ENCODE peak calls at places on chromosomes 3 and 15, in six cellular contexts. A is CD8-positive, alpha-beta T cell; H is fibroblast of the aortic adventitia; D is CD4-positive, alpha-beta T cell; S is neural progenitor cell; P is heart right ventricle. B is an unnamed sample.

GRCh38 chr15:51104512-51104911 is 9.8 kb upstream of the TNFAIP8L3 start:
- DNase-seq in A (no peak), H (peak), D (no peak), S (peak), P (peak), B (no peak)

GRCh38 chr3:186318135-186318534 is 43.9 kb downstream of the DGKG start:
- DNase-seq in A (no peak), H (peak), D (no peak), S (no peak), P (no peak), B (no peak)

GRCh38 chr3:32303051-32303786 is 64.7 kb downstream of the CMTM8 start:
- DNase-seq in A (no peak), H (peak), D (peak), S (no peak), P (no peak), B (no peak)

GRCh38 chr3:39970982-39971381 is 161.6 kb downstream of the MYRIP start:
- DNase-seq in A (no peak), H (no peak), D (no peak), S (no peak), P (no peak), B (no peak)

GRCh38 chr15:77821188-77821958 is 188.7 kb upstream of the LINGO1 start:
- DNase-seq in A (peak), H (peak), D (no peak), S (peak), P (peak), B (no peak)

GRCh38 chr15:68820205-68820588 is 498 bp downstream of the ANP32A start:
- DNase-seq in A (peak), H (no peak), D (peak), S (peak), P (peak), B (peak)

GRCh38 chr3:48412375-48413001 is 17.4 kb downstream of the PLXNB1 start:
- DNase-seq in A (no peak), H (no peak), D (no peak), S (no peak), P (no peak), B (no peak)

GRCh38 chr15:99454107-99454809 is 111.5 kb upstream of the MEF2A start:
- DNase-seq in A (no peak), H (no peak), D (no peak), S (no peak), P (no peak), B (peak)

GRCh38 chr3:88263417-88264116 is 113.8 kb downstream of the C3orf38 start:
- DNase-seq in A (no peak), H (no peak), D (no peak), S (no peak), P (no peak), B (no peak)

GRCh38 chr15:92803852-92804609 is 96.1 kb upstream of the CHD2 start:
- DNase-seq in A (no peak), H (peak), D (peak), S (no peak), P (peak), B (no peak)

GRCh38 chr3:49841806-49842205 is 14.6 kb downstream of the TRAIP start:
- DNase-seq in A (no peak), H (no peak), D (no peak), S (no peak), P (no peak), B (no peak)

GRCh38 chr3:184491011-184491576 is 70.5 kb upstream of the EPHB3 start:
- DNase-seq in A (no peak), H (no peak), D (no peak), S (no peak), P (no peak), B (no peak)

GRCh38 chr3:195715134-195715533 is 5.6 kb upstream of the MUC20 start:
- DNase-seq in A (no peak), H (no peak), D (no peak), S (no peak), P (no peak), B (no peak)

GRCh38 chr3:51978143-51978502 is 3.3 kb downstream of the ABHD14A start:
- DNase-seq in A (no peak), H (no peak), D (no peak), S (no peak), P (no peak), B (no peak)

GRCh38 chr15:59501531-59502113 is 63.6 kb downstream of the FAM81A start:
- DNase-seq in A (no peak), H (peak), D (no peak), S (peak), P (no peak), B (no peak)

GRCh38 chr3:164416491-164417222 is 661.6 kb downstream of the SI start:
- DNase-seq in A (no peak), H (no peak), D (no peak), S (no peak), P (no peak), B (no peak)

GRCh38 chr15:79184465-79184892 is 93.9 kb upstream of the RASGRF1 start:
- DNase-seq in A (peak), H (peak), D (peak), S (peak), P (peak), B (peak)

GRCh38 chr15:78873796-78874761 is 1.4 kb downstream of the MORF4L1 start:
- DNase-seq in A (peak), H (no peak), D (peak), S (peak), P (peak), B (no peak)

GRCh38 chr3:185691622-185692021 is 105.5 kb downstream of the SENP2 start:
- DNase-seq in A (no peak), H (no peak), D (no peak), S (no peak), P (no peak), B (no peak)

GRCh38 chr3:98945006-98945626 is 43.6 kb upstream of the DCBLD2 start:
- DNase-seq in A (no peak), H (peak), D (no peak), S (no peak), P (no peak), B (no peak)

DNA sequence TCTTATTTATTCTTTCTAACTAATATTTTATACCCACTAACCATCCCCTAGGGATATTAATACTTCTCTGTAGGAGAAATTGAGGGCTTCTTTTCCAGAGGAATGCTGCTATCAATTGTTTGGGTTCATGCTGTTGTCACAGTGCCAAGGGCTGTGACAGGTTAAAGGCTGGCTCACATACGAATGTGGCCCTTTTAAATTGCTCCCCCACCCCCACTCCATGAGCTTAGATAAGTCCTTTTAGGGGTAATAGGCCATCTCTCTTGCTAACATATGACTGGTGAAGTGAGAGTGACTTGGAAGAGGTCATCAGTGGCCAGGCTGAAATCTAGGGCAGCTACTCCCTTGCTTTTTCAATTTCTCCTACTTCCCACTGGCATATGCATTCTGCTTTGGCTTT is 121.9 kb upstream of the DPH6 start:
- DNase-seq in A (no peak), H (no peak), D (no peak), S (no peak), P (no peak), B (no peak)
- TF ChIP-seq CTCF in A (no peak), H (no peak), D (no peak), S (no peak), P (no peak), B (no peak)

DNA sequence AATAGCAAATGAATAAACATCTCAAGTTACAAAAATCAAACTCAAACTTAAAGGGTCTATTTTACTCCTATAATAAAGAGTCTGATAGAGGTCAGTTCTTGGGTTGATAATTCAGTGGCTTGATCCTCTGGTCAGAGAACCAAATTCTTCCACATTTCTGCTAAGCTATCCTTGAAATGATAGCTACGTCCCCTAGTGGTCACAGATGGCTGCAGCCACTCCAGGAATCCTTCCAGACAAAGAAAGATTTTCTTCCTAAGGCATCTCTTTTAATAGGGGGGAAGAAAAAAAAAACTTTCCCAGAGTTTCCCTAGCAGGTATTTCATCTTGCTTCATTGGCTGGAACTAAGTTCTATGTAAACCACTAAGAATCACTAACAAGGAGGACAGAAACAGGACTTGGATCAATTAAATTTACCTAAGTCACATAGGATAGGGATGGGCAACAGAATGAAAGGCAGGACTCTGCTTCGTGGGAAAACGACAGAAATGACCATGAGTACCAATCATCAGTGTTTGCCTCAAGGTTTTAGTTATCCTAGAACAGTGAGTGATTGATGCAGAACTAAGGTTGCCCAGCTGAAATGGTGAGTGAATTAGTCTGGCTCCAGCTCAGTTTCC is 160.7 kb downstream of the STAC start:
- DNase-seq in A (no peak), H (peak), D (no peak), S (peak), P (no peak), B (no peak)
- TF ChIP-seq CTCF in A (no peak), H (peak), D (no peak), S (peak), P (peak), B (no peak)

DNA sequence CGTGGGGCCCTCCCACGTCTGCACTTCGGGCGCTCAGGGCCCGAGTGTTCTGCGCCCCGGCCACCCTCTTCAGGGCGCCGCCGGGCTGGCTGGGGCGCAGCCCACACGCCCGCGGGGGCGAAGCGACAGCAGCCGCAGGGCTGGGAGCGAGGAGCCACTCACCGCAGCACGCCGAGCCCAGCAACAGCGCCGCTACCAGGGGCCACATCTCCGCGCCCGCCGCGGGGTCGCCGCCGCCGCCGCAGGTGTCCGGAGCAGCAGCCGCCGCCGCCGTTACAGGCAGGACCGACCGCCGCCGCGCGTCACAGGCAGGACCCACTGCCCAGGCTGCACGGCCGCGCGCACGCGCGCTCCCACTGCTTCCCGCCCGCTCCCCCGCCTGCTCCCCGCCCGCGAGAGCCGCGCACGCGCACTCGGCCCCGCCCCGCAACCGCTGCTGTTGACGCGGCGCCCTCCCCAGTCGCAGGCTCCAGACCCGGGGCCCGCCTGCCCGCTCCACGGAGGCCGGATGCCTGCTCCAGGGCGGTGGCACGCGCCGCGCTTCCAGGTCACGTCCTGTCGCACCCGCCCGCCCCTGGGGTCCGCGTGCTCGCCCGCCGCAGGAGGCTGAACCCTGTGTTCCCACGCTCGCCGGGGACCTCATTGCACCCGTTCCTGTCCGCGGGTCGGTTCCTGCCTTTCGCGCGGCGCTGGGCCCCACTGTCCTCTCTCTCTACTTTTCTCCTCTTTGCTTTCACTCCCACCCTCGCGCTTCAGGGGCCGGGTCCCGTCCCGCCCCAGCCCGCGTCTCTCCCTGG is at the start of gene CD47:
- DNase-seq in A (peak), H (peak), D (peak), S (peak), P (peak), B (peak)
- TF ChIP-seq CTCF in A (no peak), H (no peak), D (no peak), S (no peak), P (no peak), B (no peak)

GRCh38 chr15:100911086-100911485 is 8.1 kb upstream of the LRRK1 start:
- DNase-seq in A (no peak), H (no peak), D (no peak), S (no peak), P (no peak), B (no peak)

GRCh38 chr15:100918034-100918689 is 995 bp upstream of the LRRK1 start:
- DNase-seq in A (peak), H (peak), D (peak), S (peak), P (peak), B (peak)

GRCh38 chr15:100913961-100914360 is 5.2 kb upstream of the LRRK1 start:
- DNase-seq in A (no peak), H (no peak), D (no peak), S (no peak), P (no peak), B (no peak)

GRCh38 chr15:100918690-100919480 is at the start of gene LRRK1:
- DNase-seq in A (no peak), H (peak), D (no peak), S (peak), P (peak), B (peak)

GRCh38 chr15:100914876-100915275 is 4.3 kb upstream of the LRRK1 start:
- DNase-seq in A (no peak), H (peak), D (no peak), S (peak), P (no peak), B (no peak)
- TF ChIP-seq CTCF in A (no peak), H (no peak), D (no peak), S (peak), P (no peak), B (no peak)

GRCh38 chr3:128324911-128325592 is 141.6 kb downstream of the DNAJB8 start:
- DNase-seq in A (no peak), H (no peak), D (no peak), S (no peak), P (no peak), B (no peak)

GRCh38 chr3:128327606-128328031 is 139.1 kb downstream of the DNAJB8 start:
- DNase-seq in A (no peak), H (no peak), D (no peak), S (no peak), P (no peak), B (no peak)

GRCh38 chr3:128328546-128329458 is 137.9 kb downstream of the DNAJB8 start:
- DNase-seq in A (no peak), H (no peak), D (no peak), S (no peak), P (no peak), B (no peak)

GRCh38 chr3:128323206-128324081 is 143.2 kb downstream of the DNAJB8 start:
- DNase-seq in A (no peak), H (no peak), D (no peak), S (no peak), P (no peak), B (no peak)

DNA sequence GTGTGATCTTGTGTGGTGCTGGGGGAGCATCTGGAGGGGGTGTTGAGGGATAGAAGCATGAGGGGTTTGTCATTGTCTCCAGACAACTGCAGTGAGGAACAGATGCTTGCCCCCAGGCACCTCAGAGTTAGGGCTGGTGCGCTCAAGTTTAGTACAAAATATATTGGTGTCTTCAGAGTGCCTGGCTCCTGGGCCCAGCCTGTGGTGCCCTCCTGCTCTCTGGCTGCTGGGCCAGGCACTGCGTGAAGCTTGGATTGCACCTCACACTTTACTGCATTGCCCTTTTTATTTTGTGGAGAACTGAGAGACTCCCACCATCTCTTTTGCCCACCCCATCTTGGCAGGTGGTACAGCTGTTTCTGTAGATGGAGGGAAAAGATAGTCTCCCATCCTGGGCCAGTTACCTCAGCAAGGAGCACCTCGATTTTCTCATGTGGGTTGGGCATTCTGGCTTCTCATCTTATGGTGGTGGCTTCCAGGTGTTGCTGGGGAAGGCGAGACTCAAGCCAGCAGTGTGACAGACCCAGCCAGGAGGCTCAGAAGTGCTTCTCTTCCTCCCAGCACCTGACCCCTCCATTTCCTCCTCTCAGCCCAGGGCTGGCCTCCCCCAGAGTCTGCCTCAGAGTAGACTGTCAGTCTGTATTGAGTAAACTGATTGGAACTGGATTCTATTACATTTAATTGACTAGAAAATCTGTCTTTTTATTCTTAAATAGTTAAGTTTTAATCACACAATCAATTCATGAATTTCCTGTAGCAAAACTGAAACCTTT is 140.5 kb downstream of the DNAJB8 start:
- DNase-seq in A (no peak), H (no peak), D (no peak), S (no peak), P (no peak), B (no peak)
- TF ChIP-seq CTCF in A (no peak), H (peak), D (no peak), S (no peak), P (no peak), B (no peak)

DNA sequence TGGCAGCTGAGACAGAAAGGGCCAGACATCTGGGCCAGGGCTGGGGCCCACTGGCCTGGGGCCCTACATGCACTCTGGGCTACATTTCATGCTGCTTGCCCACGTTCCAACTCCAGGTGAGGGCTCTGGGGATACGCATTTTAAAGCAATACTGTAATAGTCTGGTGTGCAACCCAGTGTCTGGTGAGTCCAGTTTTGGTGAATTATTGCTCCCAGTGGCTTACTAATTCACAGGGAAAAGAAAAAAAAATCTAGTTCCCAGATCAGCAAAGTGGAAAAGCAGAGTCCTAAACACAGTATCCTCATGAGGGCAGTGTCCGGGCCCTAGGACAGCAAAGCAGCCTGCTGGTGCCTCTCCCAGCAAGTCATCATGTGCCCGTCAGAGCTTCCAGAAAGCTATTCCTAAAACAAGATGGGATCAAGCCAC is 82.4 kb downstream of the CCNL1 start:
- DNase-seq in A (no peak), H (peak), D (no peak), S (no peak), P (no peak), B (no peak)
- TF ChIP-seq CTCF in A (no peak), H (peak), D (no peak), S (no peak), P (no peak), B (no peak)

DNA sequence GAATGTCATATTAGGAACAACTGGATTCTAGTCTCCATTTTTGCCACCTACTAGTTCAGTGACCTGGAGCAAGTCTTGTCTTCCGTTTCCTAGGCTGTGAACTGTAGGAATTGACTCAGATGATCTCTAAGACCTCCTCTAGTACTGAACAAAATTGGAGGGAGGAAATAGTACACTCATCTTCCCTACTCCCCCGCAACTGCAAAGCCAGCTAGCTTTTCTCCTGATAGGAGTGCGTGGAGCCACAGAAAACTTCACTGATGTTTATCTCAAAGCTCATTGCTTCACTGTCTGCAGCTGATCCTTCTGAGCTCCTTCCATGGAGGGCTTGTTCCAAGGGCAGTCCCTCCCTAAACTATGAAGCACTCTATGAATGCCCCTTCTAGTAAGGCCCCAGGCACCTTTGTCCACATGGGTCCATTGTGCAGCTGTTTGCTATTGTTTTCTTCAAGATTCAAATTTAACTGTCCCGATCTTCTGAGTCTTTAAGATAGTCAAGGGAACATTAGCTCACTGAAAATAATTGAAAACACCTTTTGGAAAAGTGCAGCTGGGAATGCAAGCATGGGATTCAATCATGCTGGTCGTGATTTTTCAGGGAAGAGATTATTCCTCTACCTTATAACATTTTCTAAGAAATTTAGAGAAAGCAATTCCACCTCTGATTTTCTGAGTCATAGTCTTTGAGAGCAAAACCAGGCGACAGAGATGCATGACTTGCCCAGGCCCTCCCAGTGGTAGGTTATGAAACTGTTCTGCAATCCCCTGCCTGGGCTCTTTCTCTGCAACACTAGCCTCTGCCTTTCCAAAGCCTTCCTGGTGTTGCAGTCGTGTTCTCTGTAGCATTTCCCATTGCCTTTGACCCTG is 24.3 kb downstream of the FILIP1L start:
- DNase-seq in A (no peak), H (peak), D (no peak), S (peak), P (no peak), B (no peak)
- TF ChIP-seq CTCF in A (no peak), H (peak), D (no peak), S (peak), P (no peak), B (no peak)

B was measured in activated B cell treated with CpG ODN at 0.5 μM for 24 hours.